ENCODE peak calls at places on chromosomes 5 and 9, in four cellular contexts. W is NCI-H2081; B is activated CD8-positive, alpha-beta memory T cell treated with anti-CD3 and anti-CD28 coated beads, Interleukin-2, amount 10 ng/mL, durations not matched to agents 7 days and 5 days; U is Peyer's patch. T is an unnamed sample.

GRCh38 chr9:137084526-137084925 is 2.3 kb upstream of the MAN1B1 start:
- DNase-seq in W (no peak), B (no peak), U (no peak), T (no peak)

GRCh38 chr9:38208206-38208901 is 139.3 kb upstream of the SHB start:
- DNase-seq in W (no peak), B (no peak), U (no peak), T (no peak)

GRCh38 chr5:65837139-65837538 is 89.2 kb upstream of the ERBIN start:
- DNase-seq in W (no peak), B (no peak), U (no peak), T (no peak)

GRCh38 chr5:6820851-6821479 is 107.7 kb downstream of the TENT4A start:
- DNase-seq in W (peak; percentile 80), B (peak; percentile 72), U (no peak), T (peak; percentile 77)

GRCh38 chr9:135033487-135033886 is 54.0 kb upstream of the OLFM1 start:
- DNase-seq in W (no peak), B (no peak), U (no peak), T (no peak)

GRCh38 chr5:126686451-126687126 is 85.8 kb downstream of the PHAX start:
- DNase-seq in W (no peak), B (peak; percentile 36), U (no peak), T (no peak)

GRCh38 chr9:125361837-125362531 is 100.4 kb downstream of the GAPVD1 start:
- DNase-seq in W (no peak), B (no peak), U (no peak), T (no peak)

GRCh38 chr9:125240649-125240999 is 519 bp downstream of the HSPA5 start:
- DNase-seq in W (no peak), B (peak; percentile 69), U (no peak), T (no peak)

GRCh38 chr5:18745988-18746615 is 1111.8 kb downstream of the TAF11L14 start:
- DNase-seq in W (peak; percentile 52), B (peak; percentile 66), U (peak; percentile 49), T (peak; percentile 80)

GRCh38 chr9:17319822-17320221 is 185.0 kb downstream of the CNTLN start:
- DNase-seq in W (no peak), B (no peak), U (no peak), T (no peak)

GRCh38 chr9:125701351-125701750 is 5.7 kb downstream of the MAPKAP1 start:
- DNase-seq in W (no peak), B (no peak), U (no peak), T (no peak)

GRCh38 chr9:114501786-114502682 is 3.2 kb downstream of the WHRN start:
- DNase-seq in W (peak; percentile 61), B (no peak), U (no peak), T (peak; percentile 25)

GRCh38 chr5:111859533-111860270 is 102.7 kb upstream of the NREP start:
- DNase-seq in W (no peak), B (no peak), U (no peak), T (no peak)

GRCh38 chr9:88826181-88826580 is 165.1 kb upstream of the S1PR3 start:
- DNase-seq in W (no peak), B (no peak), U (no peak), T (no peak)

GRCh38 chr9:93663877-93664548 is 87.6 kb downstream of the PHF2 start:
- DNase-seq in W (no peak), B (no peak), U (no peak), T (no peak)

GRCh38 chr5:155342956-155343355 is 329.4 kb downstream of the KIF4B start:
- DNase-seq in W (no peak), B (no peak), U (no peak), T (no peak)

GRCh38 chr5:18052569-18052968 is 418.3 kb downstream of the TAF11L14 start:
- DNase-seq in W (no peak), B (no peak), U (no peak), T (no peak)

GRCh38 chr5:180802325-180803180 is at the start of gene MGAT1:
- DNase-seq in W (peak; percentile 60), B (peak; percentile 82), U (peak; percentile 88), T (no peak)

T was measured in DMS153.